ENCODE peak calls at places on chromosomes 7 and 10, in six cellular contexts. G is stomach, H is astrocyte of the spinal cord, V is AG04450, B is GM23248, R is SK-N-SH. N is an unnamed sample.

GRCh38 chr7:81802251-81802650 is 32.4 kb upstream of the HGF start:
- DNase-seq in H (no peak), R (no peak), V (no peak), B (no peak), G (no peak), N (no peak)

GRCh38 chr7:51324206-51324884 is 7.7 kb upstream of the COBL start:
- DNase-seq in G (no peak), R (no peak), V (no peak), H (no peak), B (peak), N (peak)

GRCh38 chr10:131043039-131043691 is 268.4 kb downstream of the TCERG1L start:
- DNase-seq in G (no peak), B (no peak), H (no peak), V (no peak), R (no peak), N (no peak)

GRCh38 chr10:129089341-129089740 is 377.7 kb upstream of the MGMT start:
- DNase-seq in B (no peak), V (no peak), G (no peak), R (no peak), H (no peak), N (no peak)

GRCh38 chr10:70481105-70481504 is 2.5 kb downstream of the PALD1 start:
- DNase-seq in G (no peak), V (no peak), B (no peak), R (no peak), H (no peak), N (no peak)

GRCh38 chr7:158028290-158028941 is 559.2 kb downstream of the PTPRN2 start:
- DNase-seq in H (no peak), B (no peak), V (no peak), R (no peak), G (peak), N (no peak)

GRCh38 chr10:112716924-112717348 is 233.1 kb upstream of the TCF7L2 start:
- DNase-seq in H (peak), V (no peak), B (peak), G (peak), R (no peak), N (no peak)

GRCh38 chr10:52313350-52314006 is 603 bp upstream of the DKK1 start:
- DNase-seq in R (peak), V (no peak), G (no peak), B (peak), H (peak), N (no peak)

GRCh38 chr7:103799298-103799697 is 190.2 kb downstream of the RELN start:
- DNase-seq in V (no peak), H (no peak), B (no peak), G (no peak), R (no peak), N (no peak)

GRCh38 chr10:122570920-122571319 is 10.4 kb downstream of the DMBT1 start:
- DNase-seq in V (no peak), R (no peak), B (no peak), G (no peak), H (no peak), N (no peak)

GRCh38 chr10:656883-657282 is 32.6 kb downstream of the DIP2C start:
- DNase-seq in B (no peak), H (no peak), G (no peak), R (no peak), V (no peak), N (no peak)

GRCh38 chr7:158374586-158374985 is 213.0 kb downstream of the PTPRN2 start:
- DNase-seq in B (peak), R (no peak), H (peak), V (no peak), G (no peak), N (no peak)

GRCh38 chr10:69232252-69232651 is 12.1 kb downstream of the HKDC1 start:
- DNase-seq in R (no peak), V (peak), G (no peak), B (peak), H (peak), N (peak)

GRCh38 chr10:103800789-103801540 is 54.4 kb downstream of the SH3PXD2A start:
- DNase-seq in V (no peak), H (no peak), B (peak), G (no peak), R (no peak), N (no peak)

GRCh38 chr10:132421377-132422168 is 24.6 kb downstream of the PWWP2B start:
- DNase-seq in H (no peak), B (peak), V (no peak), G (peak), R (peak), N (no peak)

GRCh38 chr10:34061846-34062245 is 727.4 kb upstream of the NRP1 start:
- DNase-seq in R (no peak), G (no peak), V (no peak), H (no peak), B (no peak), N (no peak)

GRCh38 chr10:68869623-68870022 is 31.5 kb upstream of the DDX50 start:
- DNase-seq in V (no peak), G (no peak), B (peak), H (no peak), R (no peak), N (peak)

GRCh38 chr10:56212951-56213350 is 148.1 kb downstream of the ZWINT start:
- DNase-seq in B (no peak), H (no peak), V (no peak), R (no peak), G (no peak), N (no peak)

GRCh38 chr10:78599122-78599853 is 469.5 kb upstream of the ZMIZ1 start:
- DNase-seq in H (no peak), G (no peak), R (no peak), V (no peak), B (no peak), N (no peak)

GRCh38 chr10:14185501-14186045 is 145.2 kb downstream of the FRMD4A start:
- DNase-seq in R (no peak), V (peak), G (no peak), H (peak), B (peak), N (peak)

GRCh38 chr10:132616170-132616994 is 78.8 kb downstream of the INPP5A start:
- DNase-seq in G (no peak), H (no peak), V (no peak), R (no peak), B (no peak), N (no peak)

GRCh38 chr10:6348091-6348862 is 145.5 kb downstream of the PFKFB3 start:
- DNase-seq in G (peak), B (peak), V (no peak), H (peak), R (no peak), N (no peak)

GRCh38 chr7:137978464-137979237 is 23.2 kb downstream of the CREB3L2 start:
- DNase-seq in G (no peak), H (peak), R (no peak), B (peak), V (peak), N (peak)

GRCh38 chr10:82866424-82867020 is 991.5 kb downstream of the NRG3 start:
- DNase-seq in H (peak), B (peak), G (no peak), V (no peak), R (no peak), N (peak)

GRCh38 chr7:113917840-113918239 is 969 bp downstream of the PPP1R3A start:
- DNase-seq in H (no peak), R (no peak), B (no peak), V (no peak), G (no peak), N (no peak)

GRCh38 chr10:23065549-23065948 is 29.8 kb upstream of the MSRB2 start:
- DNase-seq in H (peak), B (peak), G (peak), R (no peak), V (peak), N (peak)

GRCh38 chr7:47310020-47310419 is 271.9 kb downstream of the TNS3 start:
- DNase-seq in R (no peak), B (no peak), V (no peak), G (no peak), H (no peak), N (no peak)

GRCh38 chr10:88687853-88688467 is 18.1 kb upstream of the LIPK start:
- DNase-seq in G (no peak), R (peak), V (no peak), H (peak), B (peak), N (no peak)

GRCh38 chr10:70843333-70843732 is 27.6 kb downstream of the SGPL1 start:
- DNase-seq in R (no peak), H (no peak), V (no peak), B (no peak), G (no peak), N (no peak)

GRCh38 chr10:102729090-102730026 is 14.4 kb upstream of the WBP1L start:
- DNase-seq in R (peak), G (peak), H (peak), B (peak), V (no peak), N (no peak)

GRCh38 chr7:1403844-1404404 is 55.3 kb downstream of the MICALL2 start:
- DNase-seq in B (peak), H (peak), R (peak), V (no peak), G (no peak), N (no peak)

GRCh38 chr10:1085258-1085657 is 29.1 kb downstream of the WDR37 start:
- DNase-seq in R (no peak), H (no peak), G (no peak), B (no peak), V (no peak), N (no peak)

GRCh38 chr10:131274133-131274880 is 37.2 kb downstream of the TCERG1L start:
- DNase-seq in H (no peak), B (no peak), V (no peak), R (no peak), G (no peak), N (no peak)

GRCh38 chr10:10259013-10259412 is 758.7 kb upstream of the CELF2 start:
- DNase-seq in G (no peak), R (no peak), B (no peak), H (no peak), V (no peak), N (no peak)

GRCh38 chr7:178444-178843 is 13.9 kb upstream of the FAM20C start:
- DNase-seq in H (no peak), R (no peak), B (no peak), G (no peak), V (no peak), N (no peak)

GRCh38 chr7:97578225-97578624 is 153.7 kb upstream of the TAC1 start:
- DNase-seq in H (no peak), B (no peak), R (no peak), V (no peak), G (no peak), N (no peak)

GRCh38 chr7:6653101-6653995 is 16.2 kb downstream of the ZNF316 start:
- DNase-seq in H (no peak), R (peak), G (no peak), B (no peak), V (no peak), N (no peak)

GRCh38 chr7:26155531-26156375 is 3.8 kb downstream of the NFE2L3 start:
- DNase-seq in B (peak), R (no peak), H (peak), V (no peak), G (no peak), N (no peak)
- H3K4me3 ChIP-seq in B (peak), R (peak), H (peak), V (peak), G (peak), N (peak)

GRCh38 chr7:100687740-100688592 is 6.1 kb downstream of the GIGYF1 start:
- DNase-seq in R (no peak), V (no peak), G (no peak), H (no peak), B (peak), N (no peak)

GRCh38 chr7:100687261-100687660 is 6.8 kb downstream of the GIGYF1 start:
- DNase-seq in R (no peak), B (no peak), H (no peak), G (no peak), V (no peak), N (no peak)

GRCh38 chr7:100686822-100687211 is 7.2 kb downstream of the GIGYF1 start:
- DNase-seq in B (no peak), H (no peak), R (no peak), V (no peak), G (no peak), N (no peak)

GRCh38 chr7:100689230-100690135 is 4.6 kb downstream of the GIGYF1 start:
- DNase-seq in V (no peak), B (no peak), G (no peak), R (no peak), H (no peak), N (no peak)

DNA sequence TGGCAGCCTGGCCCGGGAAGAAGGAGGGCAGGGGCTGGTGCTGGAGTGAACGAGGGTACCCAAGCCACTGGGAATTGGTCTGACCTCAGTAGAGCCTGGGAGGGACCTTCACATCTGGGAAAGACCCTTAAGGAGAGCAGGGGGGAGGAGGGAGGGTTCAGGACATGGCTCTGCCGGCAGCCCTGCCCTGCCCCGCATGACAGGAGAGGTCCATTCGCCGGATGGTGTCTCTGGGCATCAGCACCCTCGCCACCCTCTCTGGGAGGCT is 5.5 kb downstream of the GIGYF1 start:
- DNase-seq in G (no peak), V (no peak), H (no peak), B (no peak), R (no peak), N (no peak)
- H3K4me3 ChIP-seq in G (no peak), V (no peak), H (no peak), B (no peak), R (no peak), N (no peak)

GRCh38 chr7:20238754-20239324 is 21.7 kb upstream of the MACC1 start:
- DNase-seq in R (no peak), G (peak), H (no peak), B (no peak), V (no peak), N (no peak)
- H3K4me3 ChIP-seq in R (no peak), G (no peak), H (no peak), B (no peak), V (no peak), N (no peak)

GRCh38 chr10:11382187-11382586 is 229.3 kb downstream of the USP6NL start:
- DNase-seq in R (no peak), B (no peak), V (no peak), H (no peak), G (no peak), N (no peak)
- H3K4me3 ChIP-seq in R (no peak), B (no peak), V (no peak), H (no peak), G (no peak), N (no peak)